ENCODE peak calls at places on chromosomes 16 and 17, in five cellular contexts. S, V, G, N and Z are unnamed samples.

GRCh38 chr17:74970395-74970794 is 2.2 kb downstream of the HID1 start:
- DNase-seq in G (no peak), N (no peak), V (no peak), S (no peak), Z (no peak)

GRCh38 chr17:29615048-29615385 is 7.7 kb downstream of the CORO6 start:
- DNase-seq in G (no peak), S (no peak), V (no peak), N (no peak), Z (no peak)

GRCh38 chr16:55250641-55251550 is 73.1 kb upstream of the IRX6 start:
- DNase-seq in G (no peak), N (no peak), V (no peak), S (no peak), Z (peak; percentile 16)

GRCh38 chr17:34246436-34246835 is 8.6 kb upstream of the CCL2 start:
- DNase-seq in S (no peak), G (no peak), V (no peak), N (no peak), Z (no peak)

GRCh38 chr16:76668207-76668725 is 391.1 kb downstream of the CNTNAP4 start:
- DNase-seq in S (no peak), N (no peak), V (no peak), G (peak; percentile 22), Z (no peak)

GRCh38 chr17:70736375-70736957 is 567.1 kb downstream of the KCNJ2 start:
- DNase-seq in V (no peak), G (no peak), N (no peak), S (no peak), Z (no peak)

GRCh38 chr17:15247891-15248529 is 17.1 kb downstream of the PMP22 start:
- DNase-seq in G (peak; percentile 32), N (no peak), V (peak; percentile 47), S (no peak), Z (no peak)

GRCh38 chr16:53433509-53433908 is 762 bp upstream of the RBL2 start:
- DNase-seq in V (no peak), S (no peak), N (no peak), G (no peak), Z (no peak)

GRCh38 chr17:42586514-42587230 is 9.1 kb upstream of the PSMC3IP start:
- DNase-seq in N (no peak), S (no peak), G (no peak), V (no peak), Z (no peak)

GRCh38 chr17:80497726-80498241 is 21.4 kb upstream of the NPTX1 start:
- DNase-seq in G (no peak), S (no peak), V (no peak), N (no peak), Z (no peak)

GRCh38 chr16:87016636-87017035 is 300.6 kb downstream of the C16orf95 start:
- DNase-seq in V (no peak), S (no peak), G (no peak), N (no peak), Z (no peak)

GRCh38 chr16:50721549-50722409 is 20.1 kb upstream of the CYLD start:
- DNase-seq in G (no peak), S (no peak), V (no peak), N (no peak), Z (no peak)

GRCh38 chr16:26806641-26807040 is 260.1 kb upstream of the C16orf82 start:
- DNase-seq in G (no peak), S (no peak), V (no peak), N (no peak), Z (no peak)

GRCh38 chr16:26802965-26803364 is 263.8 kb upstream of the C16orf82 start:
- DNase-seq in V (no peak), N (no peak), G (no peak), S (no peak), Z (no peak)

GRCh38 chr16:26802440-26802839 is 264.3 kb upstream of the C16orf82 start:
- DNase-seq in N (no peak), S (no peak), G (no peak), V (no peak), Z (no peak)

GRCh38 chr16:26801628-26802027 is 265.1 kb upstream of the C16orf82 start:
- DNase-seq in N (no peak), V (no peak), G (no peak), S (no peak), Z (no peak)
- H3K4me3 ChIP-seq in N (no peak overlapping the region), V (no peak overlapping the region), G (no peak overlapping the region), S (no peak overlapping the region), Z (no peak overlapping the region)

DNA sequence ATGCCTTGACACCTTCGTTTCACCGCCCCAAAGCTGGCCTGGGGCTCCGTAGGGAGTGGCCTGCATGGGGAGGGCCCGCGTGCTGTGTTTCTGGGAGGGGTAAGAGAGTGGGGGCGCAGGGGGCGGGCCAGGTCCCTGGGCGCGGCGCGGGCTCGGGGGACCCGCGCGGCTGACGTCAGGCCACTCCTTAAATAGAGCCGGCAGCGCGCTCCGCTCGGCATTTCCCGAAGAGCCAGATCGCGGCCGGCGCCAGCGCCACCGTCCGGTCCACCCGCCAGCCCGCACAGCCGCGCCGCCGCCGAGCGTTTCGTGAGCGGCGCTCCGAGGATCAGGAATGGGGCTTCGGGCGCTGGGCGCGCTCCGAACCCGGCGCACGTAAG is at the start of gene HS3ST2:
- DNase-seq in S (peak; percentile 83), N (no peak), G (peak; percentile 80), V (no peak), Z (no peak)
- TF ChIP-seq CTCF in S (peak; percentile 63), N (peak; percentile 2), G (no peak), V (no peak), Z (no peak)

DNA sequence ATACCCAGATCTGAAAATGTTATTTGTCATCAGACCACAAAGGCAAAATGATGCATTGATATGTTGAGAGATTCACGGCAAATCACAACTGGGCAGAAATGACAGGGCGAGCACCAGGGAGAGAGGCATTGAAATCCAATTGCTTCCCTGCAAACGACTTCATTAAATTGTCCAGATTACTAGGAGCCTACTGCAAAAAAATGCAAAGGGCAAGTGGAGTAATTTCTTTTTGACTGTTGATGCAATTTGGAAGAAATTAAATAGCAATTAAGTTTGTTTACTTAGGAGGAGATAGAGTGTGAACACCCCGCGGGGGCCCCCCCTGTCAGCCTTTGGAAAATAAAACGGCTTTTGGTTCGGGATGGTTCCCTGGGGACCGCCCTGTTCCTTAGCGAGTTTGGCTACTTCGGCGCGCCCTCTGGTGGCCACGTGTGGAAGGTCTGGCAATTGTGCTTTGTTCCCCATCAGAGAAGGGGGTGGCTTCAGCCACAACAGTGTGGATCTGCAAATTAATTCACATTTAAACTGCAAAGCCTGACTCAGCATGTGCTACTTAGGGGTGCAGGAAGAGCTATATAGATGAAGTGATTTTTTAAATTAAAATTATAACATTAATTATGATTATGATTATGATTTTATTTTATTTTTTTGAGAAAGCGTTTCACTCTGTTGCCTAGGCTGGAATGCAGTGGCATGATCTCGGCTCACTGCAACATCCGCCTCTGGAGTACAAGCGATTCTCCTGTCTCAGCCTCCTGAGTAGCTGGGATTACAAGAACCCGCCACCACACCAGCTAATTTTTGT is 14.5 kb upstream of the TMC7 start:
- DNase-seq in N (peak; percentile 68), G (peak; percentile 84), V (peak; percentile 94), S (peak; percentile 96), Z (peak; percentile 18)
- H3K4me3 ChIP-seq in N (peak overlapping the region; percentile 34), G (peak overlapping the region; percentile 11), V (peak overlapping the region; percentile 34), S (no peak overlapping the region), Z (peak overlapping the region; percentile 31)

DNA sequence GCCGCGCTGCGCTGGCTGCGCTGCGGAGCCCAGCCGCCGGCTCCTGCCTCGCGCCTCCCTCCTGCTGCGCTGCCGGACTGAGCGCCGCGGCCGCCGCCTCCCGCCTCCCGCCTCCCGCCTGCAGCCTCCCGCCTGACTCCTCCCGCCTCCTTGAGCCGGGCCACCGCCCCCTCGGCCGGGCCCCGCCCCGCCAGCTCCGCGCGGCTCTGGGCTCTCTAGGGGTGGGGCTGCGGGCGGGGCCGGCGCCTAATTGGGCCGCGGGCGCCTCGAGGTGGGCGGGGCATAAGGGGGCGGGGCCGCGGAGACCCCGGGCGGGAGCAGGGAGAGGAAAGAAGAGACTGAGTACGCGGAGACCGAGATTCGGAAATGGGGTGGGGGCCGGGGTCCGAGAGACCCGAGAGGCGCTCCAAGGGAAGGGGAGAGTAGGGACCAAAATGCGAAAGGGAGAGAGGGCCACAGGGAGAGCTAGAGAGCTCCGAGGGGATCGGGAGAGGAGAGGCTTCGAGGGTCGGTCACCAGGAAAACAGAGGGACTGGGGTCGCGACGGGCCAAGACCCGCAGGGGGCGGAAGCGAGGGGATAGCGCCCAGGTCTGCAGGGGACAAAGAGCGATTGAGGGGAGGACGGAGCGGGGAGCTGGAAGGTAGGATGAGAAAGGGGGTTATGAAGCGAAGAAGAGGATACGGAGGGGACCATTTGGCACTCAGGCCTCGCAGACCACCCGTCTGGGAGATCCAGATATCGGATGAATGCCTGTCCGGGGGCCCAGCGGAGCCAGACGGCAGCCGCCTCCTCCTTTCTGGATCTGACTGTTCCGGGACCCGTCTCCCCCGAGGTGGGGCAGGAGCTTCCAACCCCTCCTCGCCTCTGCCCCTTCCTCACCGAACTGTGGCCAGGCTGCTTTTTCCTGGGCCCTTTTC is at the start of gene C1QL1:
- DNase-seq in G (peak; percentile 96), V (peak; percentile 96), N (peak; percentile 89), S (peak; percentile 94), Z (no peak)
- TF ChIP-seq CTCF in G (peak; percentile 17), V (no peak), N (no peak), S (peak; percentile 64), Z (peak; percentile 16)